ENCODE peak calls at places on chromosomes 3 and 15, in seven cellular contexts. X is ELR; U is LoVo; W is sciatic nerve; A is CD8-positive, alpha-beta memory T cell; F is activated CD4-positive, alpha-beta T cell treated with anti-CD3 and anti-CD28 coated beads, Interleukin-2, amount 10 ng/mL, durations not matched to agents 7 days and 5 days; P is NCI-H1930. N is an unnamed sample.

GRCh38 chr3:6771171-6771570 is 89.7 kb upstream of the GRM7 start:
- DNase-seq in P (no peak), U (no peak), X (no peak), F (no peak), A (no peak), W (no peak), N (no peak)

GRCh38 chr3:143098032-143098764 is 21.4 kb upstream of the CHST2 start:
- DNase-seq in W (no peak), P (no peak), F (no peak), X (no peak), U (no peak), A (no peak), N (no peak)

GRCh38 chr3:106130384-106131084 is 261.7 kb upstream of the CBLB start:
- DNase-seq in A (no peak), W (no peak), P (no peak), F (no peak), X (peak), U (no peak), N (no peak)

GRCh38 chr3:77042892-77043291 is 3.0 kb downstream of the ROBO2 start:
- DNase-seq in X (no peak), A (no peak), F (no peak), U (no peak), P (no peak), W (no peak), N (no peak)

GRCh38 chr15:90099868-90100854 is 2.1 kb downstream of the IDH2 start:
- DNase-seq in F (peak), U (no peak), P (no peak), A (no peak), X (peak), W (no peak), N (no peak)

GRCh38 chr15:77033729-77034619 is 36.9 kb downstream of the TSPAN3 start:
- DNase-seq in F (no peak), U (no peak), A (no peak), X (no peak), W (no peak), P (no peak), N (no peak)

GRCh38 chr3:65883614-65884013 is 155.1 kb downstream of the MAGI1 start:
- DNase-seq in P (peak), A (no peak), X (peak), W (no peak), F (no peak), U (no peak), N (no peak)

GRCh38 chr3:16188071-16188470 is 13.6 kb downstream of the GALNT15 start:
- DNase-seq in X (no peak), P (no peak), U (no peak), W (no peak), A (no peak), F (no peak), N (no peak)

GRCh38 chr15:58632789-58633188 is 116.7 kb downstream of the ADAM10 start:
- DNase-seq in A (no peak), X (no peak), P (no peak), U (no peak), W (no peak), F (no peak), N (no peak)

GRCh38 chr15:43218908-43219706 is 1.7 kb downstream of the EPB42 start:
- DNase-seq in U (no peak), A (no peak), W (no peak), X (peak), F (no peak), P (no peak), N (no peak)

GRCh38 chr15:62569460-62570404 is 404.6 kb upstream of the C2CD4B start:
- DNase-seq in A (no peak), W (peak), F (no peak), U (peak), P (peak), X (peak), N (no peak)

GRCh38 chr3:42895332-42895868 is 10.5 kb upstream of the ZNF662 start:
- DNase-seq in U (no peak), X (no peak), A (no peak), P (no peak), W (no peak), F (no peak), N (no peak)

GRCh38 chr3:62392893-62393292 is 19.5 kb upstream of the FEZF2 start:
- DNase-seq in P (no peak), F (no peak), A (no peak), W (no peak), X (no peak), U (no peak), N (no peak)

GRCh38 chr15:96330450-96331140 is at the start of gene NR2F2:
- DNase-seq in A (peak), X (peak), F (peak), W (peak), P (peak), U (peak), N (no peak)

GRCh38 chr15:79629687-79630086 is 197.6 kb downstream of the MINAR1 start:
- DNase-seq in W (no peak), X (no peak), A (no peak), U (no peak), P (no peak), F (no peak), N (no peak)

GRCh38 chr3:107394502-107394901 is 17.3 kb downstream of the CCDC54 start:
- DNase-seq in W (no peak), X (no peak), U (no peak), F (no peak), P (no peak), A (no peak), N (no peak)

GRCh38 chr3:152270944-152271343 is 2.2 kb downstream of the MBNL1 start:
- DNase-seq in F (no peak), W (no peak), U (no peak), X (no peak), A (no peak), P (no peak), N (no peak)

GRCh38 chr3:141021261-141021660 is 29.9 kb upstream of the SPSB4 start:
- DNase-seq in P (no peak), W (no peak), X (no peak), U (no peak), A (no peak), F (no peak), N (no peak)

GRCh38 chr15:51731549-51732267 is 5.7 kb downstream of the LYSMD2 start:
- DNase-seq in X (peak), U (peak), F (peak), P (no peak), W (no peak), A (peak), N (no peak)

GRCh38 chr15:76056931-76057330 is 2.9 kb upstream of the TMEM266 start:
- DNase-seq in U (peak), F (no peak), W (no peak), A (no peak), X (no peak), P (no peak), N (no peak)